ENCODE peak calls at places on chromosome 20, in six cellular contexts. H, R, B, I, A and K are unnamed samples. For H3K4me1, the result is how much of the 10 kb centered on the place peaks cover.

GRCh38 chr20:59185809-59186208 is 22.2 kb downstream of the ZNF831 start:
- DNase-seq in B (no peak), H (no peak), R (no peak), A (no peak), I (no peak), K (no peak)

GRCh38 chr20:60037120-60037499 is 78.9 kb downstream of the CDH26 start:
- DNase-seq in R (no peak), A (no peak), I (peak), H (no peak), B (no peak), K (no peak)

GRCh38 chr20:48012401-48012974 is 227.2 kb upstream of the SULF2 start:
- DNase-seq in H (no peak), I (no peak), B (no peak), R (no peak), A (no peak), K (peak)

GRCh38 chr20:63703976-63704748 is 3.6 kb downstream of the ARFRP1 start:
- DNase-seq in I (no peak), B (peak), R (no peak), H (no peak), A (peak), K (no peak)

GRCh38 chr20:54275359-54276108 is 67.6 kb downstream of the PFDN4 start:
- DNase-seq in H (no peak), B (no peak), I (no peak), R (no peak), A (no peak), K (no peak)

GRCh38 chr20:25081065-25081729 is 744 bp downstream of the VSX1 start:
- DNase-seq in B (no peak), I (no peak), A (no peak), H (no peak), R (peak), K (no peak)

GRCh38 chr20:38835792-38836191 is 30.3 kb downstream of the PPP1R16B start:
- DNase-seq in B (no peak), R (no peak), I (no peak), A (no peak), H (no peak), K (no peak)

GRCh38 chr20:49811825-49812462 is 684 bp upstream of the SLC9A8 start:
- DNase-seq in R (no peak), I (no peak), B (no peak), A (no peak), H (no peak), K (no peak)

GRCh38 chr20:1952737-1953530 is 40.9 kb downstream of the PDYN start:
- DNase-seq in I (no peak), R (no peak), A (no peak), H (no peak), B (no peak), K (no peak)

GRCh38 chr20:33828912-33829560 is 17.9 kb downstream of the CHMP4B start:
- DNase-seq in R (peak), A (no peak), B (no peak), H (no peak), I (no peak), K (no peak)

GRCh38 chr20:44615169-44615791 is 32.9 kb downstream of the PKIG start:
- DNase-seq in A (peak), R (no peak), H (no peak), I (no peak), B (no peak), K (no peak)

GRCh38 chr20:46757754-46758678 is 48.6 kb downstream of the SLC2A10 start:
- DNase-seq in R (peak), I (peak), B (no peak), A (no peak), H (no peak), K (no peak)

GRCh38 chr20:44704551-44704971 is 10.6 kb upstream of the CCN5 start:
- DNase-seq in R (no peak), A (no peak), H (no peak), I (no peak), B (no peak), K (no peak)

GRCh38 chr20:45911486-45912343 is at the start of gene PLTP:
- DNase-seq in A (peak), B (peak), H (peak), R (peak), I (no peak), K (no peak)

GRCh38 chr20:34475979-34476736 is 40.1 kb upstream of the DYNLRB1 start:
- DNase-seq in R (peak), A (peak), I (peak), B (peak), H (peak), K (no peak)

GRCh38 chr20:50823319-50823718 is 28.5 kb downstream of the BCAS4 start:
- DNase-seq in I (no peak), R (no peak), H (no peak), A (no peak), B (no peak), K (no peak)
- H3K4me1 ChIP-seq in I (under half), R (under half), H (under half), A (under half), B (under half), K (under half)

GRCh38 chr20:62344092-62344491 is 23.0 kb downstream of the LAMA5 start:
- DNase-seq in H (no peak), I (no peak), R (no peak), A (no peak), B (no peak), K (no peak)
- H3K27ac ChIP-seq in H (no peak), I (no peak), R (no peak), A (no peak), B (no peak), K (no peak)

GRCh38 chr20:32207211-32207625 is 325 bp downstream of the PLAGL2 start:
- DNase-seq in B (no peak), H (no peak), I (peak), R (no peak), A (no peak), K (no peak)

GRCh38 chr20:32207626-32208498 is at the start of the genes PLAGL2 and POFUT1:
- DNase-seq in A (peak), B (peak), R (peak), I (peak), H (peak), K (peak)

GRCh38 chr20:32204485-32205115 is 2.9 kb downstream of the PLAGL2 start:
- DNase-seq in I (no peak), A (no peak), H (no peak), B (no peak), R (no peak), K (no peak)

GRCh38 chr20:32205502-32206382 is 1.8 kb downstream of the PLAGL2 start:
- DNase-seq in H (no peak), B (no peak), R (no peak), I (no peak), A (no peak), K (peak)

DNA sequence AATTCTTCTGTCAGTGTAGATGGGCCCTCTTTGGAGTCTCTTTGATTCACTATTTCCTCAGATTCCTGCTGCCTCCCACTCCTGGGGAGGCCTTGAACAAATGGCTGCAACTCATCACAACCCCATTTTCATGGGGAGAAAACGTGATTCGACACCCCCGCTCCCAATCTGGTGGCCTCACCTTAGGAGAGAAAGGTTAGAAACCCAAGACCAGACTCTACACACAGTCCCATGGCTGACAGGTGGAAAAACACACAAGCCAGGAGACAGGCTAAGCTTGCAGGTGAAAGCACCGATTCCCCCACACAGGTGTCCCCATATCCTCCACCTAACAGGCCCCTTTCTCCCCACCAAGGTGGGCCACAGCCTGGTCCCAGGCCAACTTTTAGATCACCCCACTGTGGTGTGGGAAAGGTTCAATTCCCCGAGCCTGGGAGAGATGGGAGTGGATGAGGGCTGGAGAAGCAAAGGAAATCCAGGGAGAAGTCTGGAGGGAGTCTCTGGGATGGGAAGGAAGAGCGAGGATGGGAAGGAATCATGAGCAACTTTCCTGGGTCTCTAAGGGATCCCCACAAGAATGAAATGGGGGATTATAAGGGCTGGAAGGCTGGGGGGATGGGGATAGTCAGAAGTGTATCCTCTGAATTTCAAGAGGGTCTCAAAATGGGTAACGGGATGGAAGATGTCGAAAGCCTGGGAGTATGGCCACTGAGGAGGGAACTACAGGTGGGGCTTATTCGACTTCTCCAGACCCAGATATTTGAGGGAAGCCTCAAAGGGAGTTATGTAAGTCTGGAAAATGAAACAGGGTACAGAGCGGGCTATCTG is 946 bp downstream of the PLAGL2 start:
- DNase-seq in H (no peak), I (no peak), A (no peak), R (no peak), B (no peak), K (no peak)
- H3K4me1 ChIP-seq in H (under half), I (under half), A (under half), R (half or more), B (under half), K (under half)

GRCh38 chr20:62156592-62157386 is 13.2 kb downstream of the SS18L1 start:
- DNase-seq in B (no peak), A (peak), R (peak), I (peak), H (peak), K (no peak)
- H3K27ac ChIP-seq in B (no peak), A (no peak), R (no peak), I (peak), H (peak), K (no peak)

GRCh38 chr20:41249371-41249770 is 68.2 kb downstream of the ZHX3 start:
- DNase-seq in A (peak), B (peak), I (no peak), H (no peak), R (peak), K (peak)

GRCh38 chr20:41245086-41245707 is 72.3 kb downstream of the ZHX3 start:
- DNase-seq in B (no peak), I (no peak), H (no peak), A (no peak), R (no peak), K (no peak)

GRCh38 chr20:41247523-41248370 is 69.8 kb downstream of the ZHX3 start:
- DNase-seq in B (no peak), I (no peak), R (no peak), A (no peak), H (no peak), K (no peak)

GRCh38 chr20:41248371-41249024 is 69.0 kb downstream of the ZHX3 start:
- DNase-seq in A (no peak), H (no peak), R (no peak), I (no peak), B (peak), K (no peak)

DNA sequence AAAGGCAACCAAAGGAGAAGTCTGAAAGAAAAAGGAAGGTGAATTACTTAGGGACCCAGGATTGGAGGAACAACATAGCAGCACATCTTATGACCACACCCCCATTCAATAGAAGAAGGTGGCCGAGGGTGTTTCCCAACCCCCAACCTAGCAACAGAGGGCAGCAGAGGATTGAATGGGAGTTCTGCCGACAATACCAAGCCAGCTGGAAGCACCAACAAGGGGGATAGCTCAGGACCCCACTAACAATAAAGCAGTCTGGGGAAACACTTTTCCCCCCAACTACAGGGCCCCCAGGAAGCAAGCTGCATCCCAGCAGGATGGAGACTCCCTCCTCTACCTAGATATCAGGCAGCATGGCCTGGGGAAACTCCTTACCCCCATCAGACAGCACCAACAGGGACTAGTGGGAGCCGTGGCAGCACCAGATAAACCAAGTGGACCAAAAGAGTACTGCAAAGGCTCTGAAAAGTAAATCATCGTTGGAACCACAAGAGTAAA is 67.7 kb downstream of the ZHX3 start:
- DNase-seq in H (no peak), B (no peak), I (no peak), R (no peak), A (no peak), K (peak)
- H3K4me1 ChIP-seq in H (under half), B (under half), I (under half), R (under half), A (under half), K (under half)

GRCh38 chr20:61588356-61589054 is 336.4 kb downstream of the CDH4 start:
- DNase-seq in R (no peak), H (peak), B (no peak), I (peak), A (no peak), K (peak)
- H3K27ac ChIP-seq in R (no peak), H (no peak), B (no peak), I (peak), A (no peak), K (no peak)

GRCh38 chr20:57500235-57500634 is 24.7 kb downstream of the CTCFL start:
- DNase-seq in B (no peak), R (no peak), A (no peak), I (no peak), H (no peak), K (no peak)
- H3K4me1 ChIP-seq in B (under half), R (under half), A (under half), I (under half), H (under half), K (under half)

DNA sequence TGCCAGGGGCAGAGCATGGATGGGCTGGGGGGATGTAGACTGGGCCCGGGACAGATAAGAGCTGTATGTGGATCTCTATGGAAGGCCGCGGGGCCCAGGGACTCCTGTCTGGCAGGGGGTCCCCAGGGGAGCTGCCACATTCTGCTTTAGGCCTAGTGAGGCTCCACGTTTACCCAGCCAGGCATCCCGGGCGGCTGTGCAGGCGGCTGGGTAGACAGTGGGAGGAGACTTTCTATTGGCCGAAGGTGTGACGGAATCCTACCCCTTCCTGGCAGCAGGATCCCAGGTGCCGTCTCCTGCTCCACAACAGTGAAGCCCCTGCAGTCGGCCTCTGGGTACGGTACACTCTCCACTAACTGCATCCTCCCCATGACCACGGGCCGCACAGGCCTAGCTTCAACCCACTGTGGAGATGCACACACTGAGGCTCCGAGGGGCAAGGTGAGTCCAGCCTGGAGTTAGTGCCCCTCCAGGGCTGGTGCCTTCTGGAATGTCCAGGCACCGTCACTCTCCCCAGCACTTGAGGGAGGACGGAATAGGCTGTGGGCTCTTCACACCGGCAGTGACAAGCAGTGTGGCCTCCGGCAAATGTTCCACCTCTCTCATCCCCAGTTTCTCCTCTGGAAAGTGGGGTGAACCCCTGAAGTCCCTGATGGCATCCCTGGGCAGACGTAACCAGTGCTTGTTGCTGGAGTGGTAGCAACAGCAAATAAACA is 36.8 kb upstream of the ZBP1 start:
- DNase-seq in H (no peak), R (no peak), B (no peak), I (no peak), A (no peak), K (no peak)
- H3K27ac ChIP-seq in H (no peak), R (no peak), B (peak), I (peak), A (no peak), K (peak)